ENCODE peak calls at places on chromosomes 7 and 10, in four cellular contexts. X is HCT116, I is GM12878, K is H1. P is an unnamed sample.

GRCh38 chr7:50204576-50204975 is 99.9 kb upstream of the IKZF1 start:
- DNase-seq in X (no peak), I (no peak), K (no peak), P (no peak)

GRCh38 chr10:25304606-25305005 is 129.8 kb downstream of the GPR158 start:
- DNase-seq in X (no peak), I (no peak), K (no peak), P (no peak)

GRCh38 chr7:118179191-118179590 is 4.8 kb upstream of the LSM8 start:
- DNase-seq in X (no peak), I (no peak), K (no peak), P (no peak)

GRCh38 chr10:120369831-120370230 is 87.2 kb upstream of the PLPP4 start:
- DNase-seq in X (no peak), I (no peak), K (no peak), P (no peak)

GRCh38 chr10:62735464-62736188 is 68.9 kb upstream of the ADO start:
- DNase-seq in X (no peak), I (peak; percentile 65), K (no peak), P (no peak)

GRCh38 chr7:80883188-80884025 is 35.4 kb downstream of the SEMA3C start:
- DNase-seq in X (peak; percentile 98), I (no peak), K (no peak), P (peak; percentile 58)

GRCh38 chr10:103859161-103860141 is 4.1 kb upstream of the SH3PXD2A start:
- DNase-seq in X (peak; percentile 50), I (peak; percentile 24), K (peak; percentile 84), P (peak; percentile 55)

GRCh38 chr10:58919927-58920654 is 256.4 kb upstream of the PHYHIPL start:
- DNase-seq in X (peak; percentile 94), I (no peak), K (no peak), P (no peak)

GRCh38 chr10:114902151-114902550 is 35.8 kb upstream of the TRUB1 start:
- DNase-seq in X (no peak), I (no peak), K (no peak), P (peak; percentile 18)

GRCh38 chr7:105932835-105933477 is 30.1 kb upstream of the CDHR3 start:
- DNase-seq in X (no peak), I (no peak), K (no peak), P (no peak)

GRCh38 chr10:18501198-18501597 is 150.2 kb downstream of the NSUN6 start:
- DNase-seq in X (no peak), I (peak; percentile 50), K (no peak), P (no peak)

DNA sequence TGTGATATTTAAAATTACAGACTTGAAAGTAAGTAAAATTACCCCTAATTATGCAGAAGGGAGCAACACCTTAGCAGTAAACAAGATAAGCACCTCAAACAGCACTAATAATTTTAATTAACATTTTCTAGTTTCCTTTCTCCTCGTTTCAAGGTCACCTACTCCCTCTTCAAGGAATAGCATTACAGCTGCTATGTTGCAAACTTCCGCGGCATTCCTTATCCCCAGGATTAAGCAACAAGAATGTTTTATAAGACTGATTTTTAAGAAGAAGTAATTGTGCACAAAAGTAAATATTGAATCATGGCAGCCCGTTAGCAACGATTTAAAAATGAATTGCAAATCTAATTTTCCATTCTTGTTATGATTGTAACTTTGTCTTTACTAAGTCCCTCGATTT is 593.6 kb upstream of the MGMT start:
- DNase-seq in X (no peak), I (no peak), K (no peak), P (no peak)
- TF ChIP-seq JUND in X (no peak), I (no peak), K (no peak), P (no peak)

DNA sequence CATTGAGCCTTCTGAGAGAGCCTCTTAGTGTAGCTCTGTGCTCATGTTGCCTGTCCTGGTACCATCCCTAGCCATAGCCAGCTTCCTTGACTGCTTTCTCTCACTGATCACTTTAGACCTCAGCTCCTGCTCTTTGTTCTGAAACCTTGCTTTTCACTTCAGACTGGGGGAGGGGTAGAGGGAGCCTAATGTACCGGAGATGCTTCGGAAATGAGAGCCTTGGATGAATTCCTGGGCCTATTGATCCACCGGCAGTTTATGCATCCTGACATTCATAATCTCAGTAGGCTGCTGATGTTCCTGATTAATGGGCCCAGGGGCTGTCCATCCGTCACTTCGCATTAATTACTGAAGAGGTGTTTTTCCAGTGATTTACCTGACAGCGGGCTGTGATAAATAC is 38.8 kb downstream of the R3HCC1L start:
- DNase-seq in X (no peak), I (no peak), K (no peak), P (no peak)
- TF ChIP-seq JUND in X (no peak), I (no peak), K (no peak), P (no peak)

GRCh38 chr7:123308552-123308951 is 108.8 kb upstream of the SLC13A1 start:
- DNase-seq in X (no peak), I (no peak), K (no peak), P (no peak)

GRCh38 chr7:123303926-123304325 is 104.2 kb upstream of the SLC13A1 start:
- DNase-seq in X (no peak), I (no peak), K (no peak), P (no peak)

DNA sequence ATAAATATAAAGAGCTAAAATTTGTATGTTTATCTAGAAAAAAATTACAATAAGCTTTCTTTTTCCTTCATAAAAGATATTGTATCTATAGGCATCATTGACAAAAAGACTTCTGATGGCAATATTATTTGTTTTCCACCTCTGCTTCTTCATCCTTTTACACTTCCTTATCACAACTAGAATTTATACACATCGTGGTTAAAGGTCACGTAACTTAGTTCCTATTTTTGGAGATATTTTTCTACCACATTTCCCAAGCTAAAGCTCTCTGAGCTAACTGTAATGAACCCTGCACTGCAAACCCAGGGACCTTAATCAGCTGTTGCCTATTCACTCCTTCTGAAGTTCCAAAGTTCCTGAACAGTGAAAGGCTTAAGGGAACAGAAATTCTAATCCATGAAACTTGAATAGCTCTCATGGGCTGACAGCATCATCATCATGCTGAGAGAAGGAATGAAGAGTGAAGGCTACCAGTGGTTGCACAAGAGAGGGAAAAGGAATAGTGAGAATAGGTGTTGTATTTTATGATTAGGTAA is 106.1 kb upstream of the SLC13A1 start:
- DNase-seq in X (no peak), I (no peak), K (no peak), P (no peak)
- TF ChIP-seq JUND in X (no peak), I (no peak), K (no peak), P (no peak)

DNA sequence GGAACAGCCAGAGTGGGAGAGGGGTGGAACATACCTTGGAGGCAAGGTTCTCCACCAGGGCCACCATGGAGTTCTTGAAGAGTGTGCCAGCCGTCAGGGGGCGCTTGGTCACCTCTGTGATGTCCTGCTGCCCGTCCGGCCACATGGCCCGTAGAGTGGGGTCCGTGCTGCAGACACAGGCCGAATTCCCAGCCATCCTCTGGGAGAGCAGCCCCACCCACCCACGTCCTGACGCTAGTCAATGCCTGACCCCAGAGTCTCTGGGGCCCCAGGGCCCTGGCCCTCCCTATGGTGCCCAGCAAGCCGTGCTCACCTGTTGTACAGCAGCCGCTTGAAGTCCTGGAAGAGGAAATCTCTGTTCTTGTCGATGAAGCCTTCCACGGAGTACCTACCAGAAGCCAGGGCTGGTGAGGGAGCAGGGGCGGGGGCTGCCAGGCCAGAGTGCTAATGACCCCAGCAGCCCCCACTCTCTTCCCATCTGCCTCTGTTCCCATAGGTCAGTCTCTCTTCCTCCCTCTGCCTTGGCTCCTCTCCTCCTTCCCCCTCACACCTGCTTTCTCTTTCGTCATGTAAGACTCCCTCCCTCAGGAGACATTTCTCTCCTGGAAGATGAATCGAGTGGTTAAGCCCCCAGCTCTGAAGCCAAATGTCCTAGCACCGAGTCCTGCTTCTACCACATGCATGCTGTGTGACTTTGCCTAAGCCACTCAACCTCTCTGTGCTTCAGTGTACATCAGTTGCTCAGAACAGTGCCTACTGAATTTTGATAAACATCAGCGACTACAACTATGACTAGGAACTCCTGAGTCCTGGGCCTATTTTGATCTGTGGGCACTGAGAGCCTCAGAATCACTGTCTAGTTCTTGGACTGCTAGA is 11.0 kb downstream of the MYO1G start:
- DNase-seq in X (no peak), I (no peak), K (peak; percentile 72), P (no peak)
- TF ChIP-seq JUND in X (no peak), I (no peak), K (no peak), P (no peak)

GRCh38 chr7:2476298-2476697 is at the start of gene GRIFIN:
- DNase-seq in X (no peak), I (no peak), K (no peak), P (no peak)

GRCh38 chr7:2475678-2476015 is 551 bp downstream of the GRIFIN start:
- DNase-seq in X (no peak), I (no peak), K (no peak), P (no peak)

GRCh38 chr7:2477447-2478386 is 1.5 kb upstream of the GRIFIN start:
- DNase-seq in X (peak; percentile 16), I (no peak), K (peak; percentile 82), P (peak; percentile 78)

GRCh38 chr7:2478387-2478760 is 2.2 kb upstream of the GRIFIN start:
- DNase-seq in X (no peak), I (no peak), K (no peak), P (peak; percentile 64)

GRCh38 chr7:2476776-2477446 is 713 bp upstream of the GRIFIN start:
- DNase-seq in X (no peak), I (no peak), K (no peak), P (no peak)
- TF ChIP-seq JUND in X (no peak), I (no peak), K (no peak), P (no peak)

DNA sequence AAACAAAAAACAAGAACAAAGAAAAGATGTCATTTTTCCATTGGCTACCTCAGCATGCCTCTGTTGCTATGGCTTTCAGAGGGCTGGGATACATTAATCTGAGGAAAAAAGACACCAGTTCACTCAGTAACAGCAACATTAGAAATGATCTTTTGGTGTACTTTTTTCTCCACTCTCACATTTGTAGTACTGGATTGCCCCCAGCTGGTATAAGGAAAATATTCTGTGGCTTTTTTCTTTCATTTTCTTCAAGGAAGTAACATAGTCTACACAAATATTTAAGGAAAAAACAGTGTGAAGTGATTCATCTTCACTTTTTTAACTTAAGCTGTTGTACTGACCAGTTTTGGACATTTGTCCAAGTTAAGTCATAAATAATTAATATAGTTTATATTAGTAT is 482.3 kb downstream of the SORCS1 start:
- DNase-seq in X (no peak), I (no peak), K (no peak), P (no peak)
- TF ChIP-seq JUND in X (no peak), I (no peak), K (no peak), P (no peak)

GRCh38 chr10:64537931-64538330 is 1016.7 kb downstream of the REEP3 start:
- DNase-seq in X (no peak), I (no peak), K (no peak), P (no peak)
- TF ChIP-seq JUND in X (no peak), I (no peak), K (no peak), P (no peak)

GRCh38 chr7:87628780-87629569 is 777 bp downstream of the RUNDC3B start:
- DNase-seq in X (peak; percentile 39), I (no peak), K (peak; percentile 68), P (peak; percentile 58)
- TF ChIP-seq JUND in X (no peak), I (no peak), K (no peak), P (no peak)

GRCh38 chr7:129914536-129915272 is 38.1 kb downstream of the UBE2H start:
- DNase-seq in X (no peak), I (no peak), K (peak; percentile 22), P (no peak)
- TF ChIP-seq JUND in X (no peak), I (no peak), K (no peak), P (no peak)